ENCODE peak calls at places on chromosomes 2 and 18, in six cellular contexts. M is Daoy; N is stimulated activated CD8-positive, alpha-beta memory T cell treated with anti-CD3 and anti-CD28 coated beads, Interleukin-7, amount 100 ng/mL, for 1 hour; G is posterior cingulate gyrus; Z is central memory CD4-positive, alpha-beta T cell; I is effector memory CD8-positive, alpha-beta T cell. B is an unnamed sample.

GRCh38 chr2:175612280-175612679 is 389.8 kb downstream of the LNPK start:
- DNase-seq in M (no peak), N (no peak), G (no peak), Z (no peak), I (no peak), B (no peak)

GRCh38 chr18:22538463-22538862 is 120.7 kb upstream of the CTAGE1 start:
- DNase-seq in M (no peak), N (no peak), G (no peak), Z (no peak), I (no peak), B (no peak)

GRCh38 chr2:156903335-156903734 is 354.2 kb upstream of the GALNT5 start:
- DNase-seq in M (no peak), N (no peak), G (no peak), Z (no peak), I (no peak), B (no peak)

GRCh38 chr2:173210270-173211196 is 134.9 kb downstream of the MAP3K20 start:
- DNase-seq in M (peak; percentile 86), N (no peak), G (no peak), Z (peak; percentile 27), I (peak; percentile 64), B (peak; percentile 67)

GRCh38 chr2:202494856-202495604 is 118.9 kb downstream of the BMPR2 start:
- DNase-seq in M (no peak), N (no peak), G (no peak), Z (no peak), I (no peak), B (no peak)

GRCh38 chr18:63157293-63158011 is 162.1 kb downstream of the BCL2 start:
- DNase-seq in M (no peak), N (no peak), G (no peak), Z (peak; percentile 40), I (peak; percentile 27), B (no peak)

GRCh38 chr18:23992941-23993280 is 21.6 kb upstream of the TTC39C start:
- DNase-seq in M (no peak), N (no peak), G (no peak), Z (no peak), I (no peak), B (no peak)

GRCh38 chr2:120864981-120865380 is 129.3 kb downstream of the GLI2 start:
- DNase-seq in M (peak; percentile 61), N (no peak), G (peak; percentile 72), Z (no peak), I (no peak), B (no peak)

GRCh38 chr2:28355521-28356094 is 37.0 kb upstream of the FOSL2 start:
- DNase-seq in M (no peak), N (no peak), G (peak; percentile 74), Z (no peak), I (no peak), B (no peak)

GRCh38 chr2:28958689-28959088 is 22.4 kb upstream of the TOGARAM2 start:
- DNase-seq in M (peak; percentile 62), N (no peak), G (peak; percentile 94), Z (peak; percentile 52), I (peak; percentile 63), B (peak; percentile 53)

GRCh38 chr2:54574860-54575247 is 118.7 kb downstream of the SPTBN1 start:
- DNase-seq in M (no peak), N (no peak), G (no peak), Z (no peak), I (no peak), B (no peak)

GRCh38 chr2:106026271-106027190 is 167.6 kb downstream of the UXS1 start:
- DNase-seq in M (no peak), N (no peak), G (no peak), Z (no peak), I (no peak), B (no peak)

GRCh38 chr18:58135170-58135569 is 91.1 kb downstream of the NEDD4L start:
- DNase-seq in M (peak; percentile 82), N (no peak), G (no peak), Z (peak; percentile 40), I (no peak), B (no peak)

GRCh38 chr2:230739961-230740360 is 27.3 kb downstream of the CAB39 start:
- DNase-seq in M (no peak), N (no peak), G (no peak), Z (no peak), I (no peak), B (no peak)

GRCh38 chr2:8663997-8664396 is 17.9 kb upstream of the ID2 start:
- DNase-seq in M (no peak), N (no peak), G (no peak), Z (no peak), I (no peak), B (no peak)

GRCh38 chr18:41881285-41881684 is 73.7 kb upstream of the PIK3C3 start:
- DNase-seq in M (no peak), N (no peak), G (no peak), Z (no peak), I (no peak), B (no peak)

GRCh38 chr2:60515751-60516226 is 37.7 kb downstream of the BCL11A start:
- DNase-seq in M (peak; percentile 82), N (no peak), G (no peak), Z (no peak), I (no peak), B (no peak)

GRCh38 chr18:49561377-49562193 is at the start of gene LIPG:
- DNase-seq in M (peak; percentile 91), N (no peak), G (peak; percentile 83), Z (peak; percentile 30), I (peak; percentile 20), B (no peak)

GRCh38 chr2:98736464-98736889 is 5.5 kb upstream of the MGAT4A start:
- DNase-seq in M (no peak), N (no peak), G (no peak), Z (no peak), I (no peak), B (no peak)

GRCh38 chr18:63795611-63796010 is 20.4 kb downstream of the SERPINB7 start:
- DNase-seq in M (no peak), N (no peak), G (no peak), Z (no peak), I (no peak), B (no peak)

GRCh38 chr2:195657634-195658540 is 861 bp downstream of the SLC39A10 start:
- DNase-seq in M (peak; percentile 80), N (peak; percentile 20), G (peak; percentile 85), Z (peak; percentile 79), I (peak; percentile 57), B (peak; percentile 19)

GRCh38 chr2:164747786-164748433 is 93.7 kb downstream of the COBLL1 start:
- DNase-seq in M (no peak), N (no peak), G (no peak), Z (no peak), I (no peak), B (no peak)

GRCh38 chr2:173119069-173119807 is 43.6 kb downstream of the MAP3K20 start:
- DNase-seq in M (peak; percentile 10), N (no peak), G (no peak), Z (no peak), I (no peak), B (no peak)

GRCh38 chr18:46152436-46152807 is 48.2 kb downstream of the HAUS1 start:
- DNase-seq in M (peak; percentile 86), N (no peak), G (no peak), Z (no peak), I (no peak), B (no peak)

GRCh38 chr2:208092093-208092832 is 32.1 kb downstream of the CRYGD start:
- DNase-seq in M (no peak), N (no peak), G (no peak), Z (no peak), I (no peak), B (no peak)

GRCh38 chr2:237533668-237534138 is 32.7 kb upstream of the PRLH start:
- DNase-seq in M (peak; percentile 65), N (no peak), G (no peak), Z (no peak), I (no peak), B (no peak)

GRCh38 chr2:216687646-216688045 is 7.7 kb downstream of the IGFBP5 start:
- DNase-seq in M (no peak), N (no peak), G (no peak), Z (no peak), I (no peak), B (no peak)

GRCh38 chr2:166031054-166031453 is 77.5 kb upstream of the TTC21B start:
- DNase-seq in M (peak; percentile 67), N (no peak), G (no peak), Z (no peak), I (no peak), B (no peak)

GRCh38 chr2:111058264-111058663 is 62.5 kb upstream of the BCL2L11 start:
- DNase-seq in M (no peak), N (no peak), G (no peak), Z (no peak), I (no peak), B (no peak)

GRCh38 chr2:46216213-46216612 is 81.0 kb upstream of the EPAS1 start:
- DNase-seq in M (no peak), N (no peak), G (no peak), Z (no peak), I (no peak), B (no peak)

GRCh38 chr2:112706170-112706664 is 14.6 kb upstream of the NT5DC4 start:
- DNase-seq in M (peak; percentile 89), N (no peak), G (no peak), Z (peak; percentile 61), I (peak; percentile 40), B (no peak)

GRCh38 chr2:190121971-190122370 is 59.4 kb upstream of the MSTN start:
- DNase-seq in M (no peak), N (no peak), G (no peak), Z (no peak), I (no peak), B (peak; percentile 29)

GRCh38 chr2:134301099-134301970 is 47.5 kb downstream of the MGAT5 start:
- DNase-seq in M (peak; percentile 37), N (no peak), G (no peak), Z (no peak), I (no peak), B (no peak)

GRCh38 chr18:23825978-23826405 is 136.7 kb downstream of the LAMA3 start:
- DNase-seq in M (peak; percentile 28), N (no peak), G (peak; percentile 55), Z (no peak), I (no peak), B (no peak)

GRCh38 chr2:120013569-120014223 is 819 bp downstream of the EPB41L5 start:
- DNase-seq in M (no peak), N (no peak), G (no peak), Z (peak; percentile 3), I (no peak), B (no peak)

GRCh38 chr18:59631583-59632181 is 65.5 kb downstream of the CCBE1 start:
- DNase-seq in M (peak; percentile 22), N (no peak), G (no peak), Z (no peak), I (no peak), B (no peak)

GRCh38 chr2:57893800-57894199 is 152.8 kb upstream of the VRK2 start:
- DNase-seq in M (no peak), N (no peak), G (no peak), Z (no peak), I (no peak), B (no peak)

B was measured in frontal cortex.